ENCODE peak calls at places on chromosomes 4 and X, in ten cellular contexts. S is AG09319; A is astrocyte of the cerebellum; N is right atrium auricular region; J is astrocyte of the spinal cord; D is WTC11; O is NB4; B is astrocyte; F is fibroblast of lung; T is CD8-positive, alpha-beta T cell. Y is an unnamed sample.

GRCh38 chr4:10879411-10880110 is 195.0 kb upstream of the CLNK start:
- DNase-seq in S (no peak), A (no peak), N (no peak), J (peak), D (no peak), O (no peak), B (peak), F (peak), T (no peak), Y (no peak)

GRCh38 chr4:83731609-83732008 is 195.7 kb downstream of the GPAT3 start:
- DNase-seq in S (no peak), A (no peak), N (no peak), J (no peak), D (no peak), O (no peak), B (no peak), F (no peak), T (no peak), Y (no peak)

GRCh38 chr4:186844059-186844681 is 120.5 kb upstream of the FAT1 start:
- DNase-seq in S (no peak), A (no peak), N (peak), J (peak), D (no peak), O (no peak), B (peak), F (peak), T (no peak), Y (peak)

GRCh38 chrX:118523920-118524319 is 28.3 kb downstream of the DOCK11 start:
- DNase-seq in S (no peak), A (no peak), N (no peak), J (no peak), D (no peak), O (no peak), B (no peak), F (no peak), T (peak), Y (no peak)

GRCh38 chr4:64079316-64079715 is 329.9 kb downstream of the TECRL start:
- DNase-seq in S (no peak), A (no peak), N (no peak), J (no peak), D (no peak), O (no peak), B (no peak), F (no peak), T (no peak), Y (no peak)

GRCh38 chr4:186058253-186058979 is 10.5 kb upstream of the TLR3 start:
- DNase-seq in S (no peak), A (no peak), N (no peak), J (no peak), D (no peak), O (peak), B (no peak), F (no peak), T (no peak), Y (no peak)

GRCh38 chr4:1285790-1286553 is 3.7 kb upstream of the MAEA start:
- DNase-seq in S (no peak), A (no peak), N (no peak), J (no peak), D (peak), O (peak), B (no peak), F (no peak), T (peak), Y (peak)

GRCh38 chr4:153154010-153154975 is 50.0 kb upstream of the TRIM2 start:
- DNase-seq in S (no peak), A (peak), N (no peak), J (peak), D (no peak), O (no peak), B (peak), F (peak), T (no peak), Y (no peak)

GRCh38 chrX:16832301-16832700 is 37.9 kb downstream of the RBBP7 start:
- DNase-seq in S (no peak), A (no peak), N (no peak), J (no peak), D (no peak), O (no peak), B (peak), F (peak), T (no peak), Y (no peak)

GRCh38 chrX:47690175-47690574 is 31.2 kb upstream of the UXT start:
- DNase-seq in S (no peak), A (no peak), N (no peak), J (no peak), D (no peak), O (peak), B (no peak), F (no peak), T (no peak), Y (no peak)

GRCh38 chrX:155876704-155877103 is 4.4 kb upstream of the VAMP7 start:
- DNase-seq in S (no peak), A (no peak), N (no peak), J (no peak), D (no peak), O (no peak), B (no peak), F (no peak), T (no peak), Y (no peak)

GRCh38 chr4:47720787-47721186 is 117.1 kb downstream of the CORIN start:
- DNase-seq in S (no peak), A (no peak), N (no peak), J (no peak), D (no peak), O (peak), B (no peak), F (no peak), T (no peak), Y (no peak)

GRCh38 chr4:88090898-88091297 is 67.5 kb downstream of the ABCG2 start:
- DNase-seq in S (no peak), A (no peak), N (no peak), J (no peak), D (no peak), O (no peak), B (no peak), F (no peak), T (no peak), Y (no peak)

GRCh38 chr4:174437324-174437723 is 85.0 kb downstream of the HPGD start:
- DNase-seq in S (no peak), A (peak), N (no peak), J (peak), D (no peak), O (no peak), B (peak), F (peak), T (no peak), Y (no peak)

GRCh38 chr4:112523008-112523440 is 7.0 kb upstream of the NEUROG2 start:
- DNase-seq in S (no peak), A (no peak), N (no peak), J (peak), D (peak), O (peak), B (peak), F (peak), T (peak), Y (peak)

GRCh38 chr4:147984065-147984777 is 252.3 kb downstream of the ARHGAP10 start:
- DNase-seq in S (no peak), A (no peak), N (no peak), J (peak), D (peak), O (peak), B (no peak), F (peak), T (no peak), Y (peak)

GRCh38 chr4:173707658-173708415 is 177.8 kb upstream of the HAND2 start:
- DNase-seq in S (no peak), A (no peak), N (no peak), J (no peak), D (no peak), O (no peak), B (no peak), F (no peak), T (no peak), Y (peak)

GRCh38 chr4:2424581-2424980 is 5.8 kb downstream of the CFAP99 start:
- DNase-seq in S (no peak), A (no peak), N (no peak), J (no peak), D (no peak), O (no peak), B (peak), F (peak), T (no peak), Y (peak)

GRCh38 chr4:2981256-2981804 is 18.0 kb downstream of the GRK4 start:
- DNase-seq in S (no peak), A (no peak), N (no peak), J (no peak), D (no peak), O (peak), B (no peak), F (no peak), T (no peak), Y (no peak)

GRCh38 chr4:177487977-177488376 is 45.7 kb upstream of the AGA start:
- DNase-seq in S (no peak), A (no peak), N (no peak), J (no peak), D (no peak), O (no peak), B (peak), F (peak), T (no peak), Y (no peak)

GRCh38 chr4:88185916-88186315 is 27.5 kb upstream of the ABCG2 start:
- DNase-seq in S (peak), A (no peak), N (no peak), J (peak), D (no peak), O (no peak), B (peak), F (peak), T (no peak), Y (no peak)

GRCh38 chr4:10239982-10240654 is 123.5 kb upstream of the WDR1 start:
- DNase-seq in S (no peak), A (no peak), N (no peak), J (no peak), D (no peak), O (peak), B (no peak), F (no peak), T (no peak), Y (no peak)

GRCh38 chr4:1842993-1843448 is 12.9 kb downstream of the LETM1 start:
- DNase-seq in S (peak), A (peak), N (no peak), J (peak), D (no peak), O (no peak), B (peak), F (peak), T (no peak), Y (peak)

GRCh38 chr4:108775921-108776320 is 13.1 kb upstream of the ETNPPL start:
- DNase-seq in S (no peak), A (no peak), N (no peak), J (no peak), D (peak), O (no peak), B (no peak), F (no peak), T (no peak), Y (no peak)

GRCh38 chr4:66575024-66575696 is 904.9 kb upstream of the EPHA5 start:
- DNase-seq in S (no peak), A (peak), N (no peak), J (peak), D (no peak), O (no peak), B (peak), F (peak), T (no peak), Y (peak)

GRCh38 chr4:169348541-169348940 is 77.8 kb upstream of the SH3RF1 start:
- DNase-seq in S (no peak), A (no peak), N (no peak), J (no peak), D (no peak), O (no peak), B (no peak), F (no peak), T (no peak), Y (no peak)

GRCh38 chr4:86853209-86853608 is 4.0 kb upstream of the SLC10A6 start:
- DNase-seq in S (no peak), A (no peak), N (no peak), J (no peak), D (no peak), O (no peak), B (no peak), F (no peak), T (no peak), Y (no peak)

GRCh38 chr4:173573725-173574124 is 43.7 kb upstream of the HAND2 start:
- DNase-seq in S (no peak), A (no peak), N (no peak), J (no peak), D (no peak), O (no peak), B (no peak), F (no peak), T (no peak), Y (no peak)

GRCh38 chrX:140318306-140318705 is 186.6 kb downstream of the SOX3 start:
- DNase-seq in S (no peak), A (peak), N (no peak), J (peak), D (no peak), O (peak), B (peak), F (peak), T (no peak), Y (no peak)

GRCh38 chrX:3713225-3713936 is at the start of gene PRKX:
- DNase-seq in S (no peak), A (no peak), N (no peak), J (peak), D (peak), O (peak), B (peak), F (peak), T (peak), Y (peak)

GRCh38 chr4:125244848-125245450 is 69.8 kb upstream of the FAT4 start:
- DNase-seq in S (no peak), A (peak), N (no peak), J (peak), D (no peak), O (no peak), B (no peak), F (peak), T (no peak), Y (no peak)

GRCh38 chr4:163548481-163549243 is 54.2 kb downstream of the TMA16 start:
- DNase-seq in S (peak), A (peak), N (no peak), J (peak), D (no peak), O (peak), B (peak), F (peak), T (peak), Y (peak)
- TF ChIP-seq CTCF in S (peak), A (peak), N (peak), J (peak), D (peak), O (peak), B (peak), F (peak), T (peak), Y (peak)

DNA sequence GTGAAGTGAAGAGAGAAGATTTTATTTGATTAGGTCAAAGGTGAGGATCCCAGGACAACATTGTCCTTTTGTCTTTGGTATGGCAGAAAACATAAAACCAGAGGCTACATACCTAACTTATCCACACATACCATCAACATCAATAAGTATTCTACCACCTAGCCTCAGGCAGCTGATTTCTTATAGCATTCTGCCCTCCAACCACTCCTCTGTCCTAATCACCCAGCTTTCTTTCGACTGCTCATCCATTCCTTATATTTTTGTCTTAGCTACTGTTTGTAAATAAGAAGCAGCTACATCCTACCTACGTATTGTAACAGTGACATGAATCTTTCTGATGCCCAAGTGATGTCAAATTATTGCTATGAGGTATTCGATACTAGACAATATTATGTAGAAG is 129.4 kb downstream of the ANAPC10 start:
- DNase-seq in S (no peak), A (no peak), N (no peak), J (no peak), D (no peak), O (no peak), B (no peak), F (no peak), T (no peak), Y (no peak)
- TF ChIP-seq CTCF in S (no peak), A (no peak), N (no peak), J (no peak), D (no peak), O (no peak), B (no peak), F (no peak), T (no peak), Y (no peak)

DNA sequence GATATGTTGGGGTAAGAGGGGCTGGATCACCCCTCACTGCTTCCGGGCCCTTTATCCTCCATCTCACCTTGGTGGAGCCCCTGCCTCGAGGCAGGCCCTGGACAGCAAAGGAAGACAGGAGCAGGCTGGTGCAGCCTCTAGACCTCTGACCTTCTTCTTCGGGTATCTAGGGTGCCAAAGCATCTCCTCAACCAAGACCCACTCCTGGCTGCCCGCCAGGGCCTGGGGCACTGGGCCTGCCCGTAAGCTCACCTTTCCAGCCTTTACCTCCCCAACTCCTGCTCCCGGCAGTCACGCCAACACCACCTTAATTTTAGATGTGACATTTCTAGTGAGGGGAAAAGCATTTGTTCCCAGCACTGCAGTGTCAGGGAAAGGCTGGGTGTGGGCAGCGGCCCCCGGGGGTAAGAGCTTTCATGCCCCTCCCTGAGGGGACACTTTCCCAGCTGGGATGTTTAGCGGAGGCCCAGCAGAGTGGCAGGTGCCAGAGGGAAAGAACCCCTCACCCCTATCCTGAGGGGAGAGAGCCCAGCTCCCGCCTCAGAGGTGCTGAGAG is 6.7 kb downstream of the MAN2B2 start:
- DNase-seq in S (no peak), A (no peak), N (no peak), J (no peak), D (no peak), O (no peak), B (no peak), F (no peak), T (no peak), Y (no peak)
- TF ChIP-seq CTCF in S (no peak), A (no peak), N (no peak), J (no peak), D (no peak), O (no peak), B (no peak), F (no peak), T (no peak), Y (no peak)

GRCh38 chr4:14787894-14788293 is 214.4 kb upstream of the CPEB2 start:
- DNase-seq in S (peak), A (no peak), N (no peak), J (no peak), D (peak), O (peak), B (no peak), F (peak), T (no peak), Y (no peak)
- TF ChIP-seq CTCF in S (peak), A (peak), N (peak), J (peak), D (peak), O (peak), B (peak), F (peak), T (no peak), Y (peak)

GRCh38 chr4:15378055-15378454 is 49.8 kb upstream of the C1QTNF7 start:
- DNase-seq in S (no peak), A (no peak), N (no peak), J (no peak), D (no peak), O (peak), B (no peak), F (peak), T (no peak), Y (no peak)

GRCh38 chr4:15376145-15376544 is 51.7 kb upstream of the C1QTNF7 start:
- DNase-seq in S (no peak), A (no peak), N (no peak), J (no peak), D (no peak), O (no peak), B (no peak), F (no peak), T (no peak), Y (no peak)

GRCh38 chr4:15374697-15375096 is 53.1 kb upstream of the C1QTNF7 start:
- DNase-seq in S (no peak), A (no peak), N (no peak), J (peak), D (no peak), O (no peak), B (no peak), F (no peak), T (no peak), Y (no peak)

GRCh38 chr4:15375707-15376106 is 52.1 kb upstream of the C1QTNF7 start:
- DNase-seq in S (no peak), A (no peak), N (no peak), J (no peak), D (no peak), O (no peak), B (no peak), F (no peak), T (no peak), Y (no peak)

GRCh38 chr4:15376594-15376993 is 51.2 kb upstream of the C1QTNF7 start:
- DNase-seq in S (no peak), A (peak), N (no peak), J (peak), D (no peak), O (no peak), B (peak), F (peak), T (no peak), Y (peak)
- TF ChIP-seq CTCF in S (no peak), A (no peak), N (no peak), J (no peak), D (no peak), O (no peak), B (no peak), F (no peak), T (no peak), Y (no peak)

DNA sequence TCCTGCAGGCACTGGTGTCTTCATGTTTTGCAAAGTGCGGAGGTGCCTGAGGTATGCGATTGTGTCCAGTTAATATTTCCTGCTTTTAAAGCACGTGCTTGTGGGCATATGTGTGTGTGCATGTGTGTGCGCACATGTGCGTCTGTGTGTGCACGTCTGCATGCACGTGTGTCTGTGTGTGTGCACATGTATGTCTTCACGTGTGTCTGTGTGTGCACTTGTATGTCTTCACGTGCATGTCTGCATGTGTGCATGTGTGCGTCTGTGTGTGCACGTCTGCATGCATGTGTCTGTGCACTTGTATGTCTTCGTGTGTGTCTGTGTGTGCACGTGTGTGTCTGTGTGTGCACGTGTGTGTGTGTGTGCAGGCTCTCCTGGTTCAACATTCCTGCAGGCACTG is 49.5 kb downstream of the SHOX start:
- DNase-seq in S (no peak), A (no peak), N (no peak), J (no peak), D (no peak), O (no peak), B (no peak), F (no peak), T (no peak), Y (no peak)
- TF ChIP-seq CTCF in S (no peak), A (no peak), N (no peak), J (no peak), D (no peak), O (no peak), B (no peak), F (no peak), T (no peak), Y (no peak)

GRCh38 chrX:10015711-10016515 is 48.8 kb downstream of the CLDN34 start:
- DNase-seq in S (no peak), A (no peak), N (peak), J (no peak), D (peak), O (no peak), B (no peak), F (peak), T (peak), Y (peak)
- TF ChIP-seq CTCF in S (no peak), A (no peak), N (no peak), J (no peak), D (no peak), O (no peak), B (no peak), F (no peak), T (no peak), Y (no peak)

Y was measured in osteoblast.